ENCODE peak calls at places on chromosomes 16 and 17, in eight cellular contexts. H is OCI-LY7, F is lower lobe of right lung, Z is GM23248, E is PC-9, R is endothelial cell of umbilical vein, Y is lung, Q is tibial nerve. A is an unnamed sample.

GRCh38 chr17:68346448-68346847 is 55.2 kb downstream of the ARSG start:
- DNase-seq in Y (peak; percentile 51), R (no peak), E (no peak), Z (no peak), Q (no peak), H (peak; percentile 99), F (peak; percentile 71), A (no peak)

GRCh38 chr16:14202697-14203096 is 131.6 kb downstream of the MRTFB start:
- DNase-seq in H (no peak), Z (peak; percentile 13), F (no peak), E (no peak), Y (no peak), R (peak; percentile 85), Q (no peak), A (no peak)

GRCh38 chr17:64732336-64733006 is 70.4 kb upstream of the SMURF2 start:
- DNase-seq in Y (no peak), E (no peak), H (no peak), Z (peak; percentile 84), F (no peak), Q (peak; percentile 30), R (peak; percentile 65), A (no peak)

GRCh38 chr17:55433629-55434422 is 12.2 kb upstream of the MMD start:
- DNase-seq in Q (no peak), Y (peak; percentile 39), Z (peak; percentile 93), E (peak; percentile 98), H (no peak), R (peak; percentile 53), F (no peak), A (peak; percentile 89)

GRCh38 chr16:73215482-73216377 is 167.8 kb upstream of the ZFHX3 start:
- DNase-seq in E (no peak), H (no peak), Y (no peak), Z (peak; percentile 88), F (no peak), Q (no peak), R (no peak), A (peak; percentile 62)

GRCh38 chr17:39659286-39660010 is 5.7 kb upstream of the TCAP start:
- DNase-seq in H (no peak), Q (no peak), R (peak; percentile 87), Y (no peak), Z (no peak), F (no peak), E (no peak), A (no peak)

GRCh38 chr17:74280093-74280513 is 6.1 kb downstream of the DNAI2 start:
- DNase-seq in Q (no peak), Z (no peak), H (no peak), R (no peak), Y (no peak), E (no peak), F (peak; percentile 55), A (no peak)

GRCh38 chr17:73719588-73720071 is 75.4 kb upstream of the SDK2 start:
- DNase-seq in R (no peak), Y (no peak), Z (no peak), Q (peak; percentile 61), F (no peak), E (no peak), H (no peak), A (no peak)

GRCh38 chr17:18937981-18938691 is 13.8 kb upstream of the SLC5A10 start:
- DNase-seq in Q (no peak), R (no peak), Z (no peak), Y (no peak), H (no peak), E (peak; percentile 44), F (no peak), A (no peak)

GRCh38 chr16:10871157-10871991 is 5.6 kb upstream of the CIITA start:
- DNase-seq in F (peak; percentile 83), R (no peak), Z (peak; percentile 94), Y (peak; percentile 81), E (peak; percentile 64), H (peak; percentile 65), Q (no peak), A (peak; percentile 45)

GRCh38 chr16:10870808-10871156 is 6.2 kb upstream of the CIITA start:
- DNase-seq in H (no peak), R (no peak), Q (no peak), E (no peak), Z (no peak), F (no peak), Y (no peak), A (no peak)

GRCh38 chr16:10868562-10869469 is 8.2 kb upstream of the CIITA start:
- DNase-seq in Z (no peak), E (no peak), R (peak; percentile 11), H (peak; percentile 94), Y (no peak), Q (no peak), F (peak; percentile 78), A (no peak)

GRCh38 chr16:10868089-10868488 is 8.9 kb upstream of the CIITA start:
- DNase-seq in F (no peak), E (no peak), Q (no peak), H (peak; percentile 43), Z (no peak), Y (no peak), R (no peak), A (no peak)

DNA sequence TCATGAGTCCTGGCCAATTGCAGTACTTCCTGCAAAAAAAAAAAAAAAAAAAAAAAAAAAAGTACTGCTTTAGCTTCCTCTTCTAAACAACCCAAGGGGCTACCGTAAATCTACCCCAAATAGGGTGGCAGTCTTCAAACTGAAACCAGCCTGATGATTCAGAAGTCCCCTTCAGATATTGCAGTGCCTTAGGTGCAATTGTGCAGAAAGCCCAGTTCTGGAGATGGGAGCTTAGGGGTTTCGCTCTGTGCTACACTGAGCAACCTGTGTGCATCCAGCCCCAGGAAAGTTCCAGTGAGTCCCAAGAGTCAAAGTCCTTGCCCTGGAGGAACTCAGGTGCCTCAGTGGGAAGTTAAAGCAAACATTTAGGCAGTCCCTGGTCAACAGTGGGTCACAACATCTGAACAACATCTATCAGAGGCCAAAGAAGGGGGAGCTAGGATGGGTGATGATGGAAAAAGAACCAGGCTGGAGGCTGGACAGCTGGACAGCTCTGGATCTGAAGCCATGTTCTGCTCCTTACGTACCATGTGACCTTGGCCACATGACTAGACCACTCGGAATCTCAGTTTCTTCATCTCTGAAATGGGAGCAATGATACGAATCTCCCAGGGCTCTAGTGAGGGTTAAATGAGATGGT is 6.7 kb upstream of the CIITA start:
- DNase-seq in Z (peak; percentile 13), E (no peak), R (no peak), H (peak; percentile 57), Y (no peak), Q (no peak), F (no peak), A (no peak)
- H3K27ac ChIP-seq in Z (no peak overlapping the region), E (no peak overlapping the region), R (no peak overlapping the region), H (peak overlapping the region; percentile 83), Y (peak overlapping the region; percentile 90), Q (peak overlapping the region; percentile 71), F (peak overlapping the region; percentile 72), A (no peak overlapping the region)

GRCh38 chr16:74558873-74559272 is 48.0 kb downstream of the GLG1 start:
- DNase-seq in Y (no peak), Z (no peak), H (no peak), R (no peak), E (no peak), F (no peak), Q (no peak), A (no peak)
- H3K9me3 ChIP-seq in Y (no peaks in the 10 kb centered on the region), Z (no peaks in the 10 kb centered on the region), H (no peaks in the 10 kb centered on the region), R (no peaks in the 10 kb centered on the region), E (no peaks in the 10 kb centered on the region), F (no peaks in the 10 kb centered on the region), Q (no peaks in the 10 kb centered on the region), A (no peaks in the 10 kb centered on the region)

GRCh38 chr16:23156110-23156509 is 6.9 kb upstream of the USP31 start:
- DNase-seq in F (no peak), R (no peak), Q (no peak), E (no peak), Y (no peak), H (no peak), Z (no peak), A (no peak)

GRCh38 chr16:23152386-23153178 is 3.3 kb upstream of the USP31 start:
- DNase-seq in Z (no peak), Q (no peak), Y (no peak), E (no peak), F (no peak), H (no peak), R (no peak), A (no peak)

GRCh38 chr16:23156946-23157460 is 7.8 kb upstream of the USP31 start:
- DNase-seq in F (no peak), H (peak; percentile 18), Q (no peak), E (no peak), Z (no peak), R (no peak), Y (no peak), A (no peak)

GRCh38 chr16:23158114-23158513 is 8.9 kb upstream of the USP31 start:
- DNase-seq in Y (no peak), Z (no peak), H (no peak), R (no peak), F (no peak), E (no peak), Q (no peak), A (no peak)

DNA sequence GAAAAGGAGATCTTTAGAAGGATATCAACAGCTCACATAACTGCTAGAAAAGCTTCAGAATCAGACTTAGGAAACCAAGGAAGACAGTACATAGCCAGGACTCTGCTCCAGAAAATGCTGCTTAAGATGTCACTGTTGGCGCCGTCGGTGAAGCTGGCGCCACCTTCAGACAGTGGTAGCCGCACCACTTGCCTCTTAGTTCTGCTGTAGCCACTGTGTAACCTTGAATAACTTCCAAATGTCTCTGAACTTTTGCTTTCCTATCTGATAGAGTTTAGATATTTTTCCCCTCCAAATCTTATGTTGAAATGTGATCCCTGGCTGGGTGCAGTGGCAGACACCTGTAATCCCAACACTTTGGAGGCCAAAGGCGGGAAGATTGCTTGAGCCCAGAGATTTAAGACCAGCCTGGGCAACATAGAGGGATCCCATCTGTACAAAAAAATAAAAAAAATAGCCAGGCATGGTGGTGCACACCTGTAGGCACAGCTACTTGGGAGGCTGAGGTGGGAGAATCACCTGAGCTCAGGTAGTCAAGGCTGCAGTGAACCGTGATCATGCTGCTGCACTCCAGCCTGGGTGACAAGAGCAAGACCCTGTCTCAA is 6.3 kb upstream of the USP31 start:
- DNase-seq in Q (no peak), H (peak; percentile 45), R (no peak), Y (no peak), E (no peak), Z (no peak), F (no peak), A (no peak)
- H3K27ac ChIP-seq in Q (no peak overlapping the region), H (no peak overlapping the region), R (no peak overlapping the region), Y (no peak overlapping the region), E (no peak overlapping the region), Z (no peak overlapping the region), F (no peak overlapping the region), A (no peak overlapping the region)

GRCh38 chr16:66479661-66480264 is 52.7 kb downstream of the BEAN1 start:
- DNase-seq in H (no peak), R (no peak), Y (no peak), F (no peak), Q (no peak), E (no peak), Z (no peak), A (no peak)

GRCh38 chr16:66477028-66477515 is 50.0 kb downstream of the BEAN1 start:
- DNase-seq in Z (no peak), H (no peak), R (no peak), F (no peak), E (no peak), Q (no peak), Y (no peak), A (no peak)

GRCh38 chr16:66480265-66481080 is 53.4 kb downstream of the BEAN1 start:
- DNase-seq in E (peak; percentile 44), F (no peak), R (no peak), Z (no peak), Y (no peak), Q (no peak), H (no peak), A (no peak)

GRCh38 chr16:66481081-66481942 is 54.2 kb downstream of the BEAN1 start:
- DNase-seq in H (no peak), Q (no peak), R (no peak), Y (no peak), Z (no peak), E (no peak), F (no peak), A (no peak)

GRCh38 chr16:66478733-66479511 is 51.8 kb downstream of the BEAN1 start:
- DNase-seq in Y (peak; percentile 69), R (peak; percentile 60), Q (peak; percentile 69), F (peak; percentile 85), E (peak; percentile 90), Z (peak; percentile 77), H (peak; percentile 88), A (no peak)
- H3K9me3 ChIP-seq in Y (no peaks in the 10 kb centered on the region), R (no peaks in the 10 kb centered on the region), Q (no peaks in the 10 kb centered on the region), F (no peaks in the 10 kb centered on the region), E (no peaks in the 10 kb centered on the region), Z (no peaks in the 10 kb centered on the region), H (no peaks in the 10 kb centered on the region), A (no peaks in the 10 kb centered on the region)

A was measured in AG04450.